ENCODE peak calls at places on chromosomes 6 and 20, in seven cellular contexts. One of them, this sample, is unnamed.

GRCh38 chr20:46923550-46923949 is 28.9 kb downstream of the EYA2 start:
- DNase-seq in DMS 273 treated with DMSO at 0.1 percent for 48 hours: no peak
- DNase-seq in ELR: no peak
- DNase-seq in cardiac fibroblast: no peak
- DNase-seq in nucleus accumbens: no peak
- DNase-seq in mesothelial cell of epicardium: no peak
- DNase-seq in A172: no peak
- DNase-seq in this sample: no peak

GRCh38 chr6:107066697-107067659 is 39.0 kb downstream of the MTRES1 start:
- DNase-seq in DMS 273 treated with DMSO at 0.1 percent for 48 hours: no peak
- DNase-seq in ELR: no peak
- DNase-seq in cardiac fibroblast: no peak
- DNase-seq in nucleus accumbens: no peak
- DNase-seq in mesothelial cell of epicardium: no peak
- DNase-seq in A172: peak
- DNase-seq in this sample: no peak

GRCh38 chr6:167730441-167730840 is 96.3 kb upstream of the AFDN start:
- DNase-seq in DMS 273 treated with DMSO at 0.1 percent for 48 hours: no peak
- DNase-seq in ELR: no peak
- DNase-seq in cardiac fibroblast: no peak
- DNase-seq in nucleus accumbens: no peak
- DNase-seq in mesothelial cell of epicardium: peak
- DNase-seq in A172: no peak
- DNase-seq in this sample: no peak

GRCh38 chr6:149334682-149335160 is 17.2 kb downstream of the TAB2 start:
- DNase-seq in DMS 273 treated with DMSO at 0.1 percent for 48 hours: no peak
- DNase-seq in ELR: peak
- DNase-seq in cardiac fibroblast: peak
- DNase-seq in nucleus accumbens: no peak
- DNase-seq in mesothelial cell of epicardium: no peak
- DNase-seq in A172: peak
- DNase-seq in this sample: no peak

GRCh38 chr6:40538556-40538955 is 48.6 kb downstream of the LRFN2 start:
- DNase-seq in DMS 273 treated with DMSO at 0.1 percent for 48 hours: no peak
- DNase-seq in ELR: no peak
- DNase-seq in cardiac fibroblast: no peak
- DNase-seq in nucleus accumbens: no peak
- DNase-seq in mesothelial cell of epicardium: no peak
- DNase-seq in A172: no peak
- DNase-seq in this sample: no peak

GRCh38 chr6:164154588-164154987 is 740.1 kb downstream of the QKI start:
- DNase-seq in DMS 273 treated with DMSO at 0.1 percent for 48 hours: no peak
- DNase-seq in ELR: no peak
- DNase-seq in cardiac fibroblast: no peak
- DNase-seq in nucleus accumbens: no peak
- DNase-seq in mesothelial cell of epicardium: no peak
- DNase-seq in A172: no peak
- DNase-seq in this sample: no peak

GRCh38 chr6:25713802-25714201 is 40.7 kb upstream of the SLC17A4 start:
- DNase-seq in DMS 273 treated with DMSO at 0.1 percent for 48 hours: no peak
- DNase-seq in ELR: no peak
- DNase-seq in cardiac fibroblast: peak
- DNase-seq in nucleus accumbens: no peak
- DNase-seq in mesothelial cell of epicardium: no peak
- DNase-seq in A172: no peak
- DNase-seq in this sample: no peak

GRCh38 chr6:90374201-90374600 is 77.6 kb upstream of the BACH2 start:
- DNase-seq in DMS 273 treated with DMSO at 0.1 percent for 48 hours: no peak
- DNase-seq in ELR: no peak
- DNase-seq in cardiac fibroblast: no peak
- DNase-seq in nucleus accumbens: no peak
- DNase-seq in mesothelial cell of epicardium: no peak
- DNase-seq in A172: no peak
- DNase-seq in this sample: no peak

GRCh38 chr6:126228001-126228791 is 111.7 kb upstream of the CENPW start:
- DNase-seq in DMS 273 treated with DMSO at 0.1 percent for 48 hours: no peak
- DNase-seq in ELR: no peak
- DNase-seq in cardiac fibroblast: no peak
- DNase-seq in nucleus accumbens: no peak
- DNase-seq in mesothelial cell of epicardium: no peak
- DNase-seq in A172: no peak
- DNase-seq in this sample: no peak

GRCh38 chr20:48680650-48681049 is 147.1 kb downstream of the PREX1 start:
- DNase-seq in DMS 273 treated with DMSO at 0.1 percent for 48 hours: no peak
- DNase-seq in ELR: no peak
- DNase-seq in cardiac fibroblast: no peak
- DNase-seq in nucleus accumbens: no peak
- DNase-seq in mesothelial cell of epicardium: no peak
- DNase-seq in A172: no peak
- DNase-seq in this sample: no peak

GRCh38 chr6:11069760-11070159 is 23.9 kb upstream of the SMIM13 start:
- DNase-seq in DMS 273 treated with DMSO at 0.1 percent for 48 hours: no peak
- DNase-seq in ELR: peak
- DNase-seq in cardiac fibroblast: no peak
- DNase-seq in nucleus accumbens: no peak
- DNase-seq in mesothelial cell of epicardium: no peak
- DNase-seq in A172: peak
- DNase-seq in this sample: no peak

GRCh38 chr20:62488470-62488869 is 12.7 kb upstream of the GATA5 start:
- DNase-seq in DMS 273 treated with DMSO at 0.1 percent for 48 hours: no peak
- DNase-seq in ELR: no peak
- DNase-seq in cardiac fibroblast: no peak
- DNase-seq in nucleus accumbens: no peak
- DNase-seq in mesothelial cell of epicardium: no peak
- DNase-seq in A172: no peak
- DNase-seq in this sample: no peak

GRCh38 chr6:87483929-87484328 is 11.2 kb downstream of the SLC35A1 start:
- DNase-seq in DMS 273 treated with DMSO at 0.1 percent for 48 hours: no peak
- DNase-seq in ELR: peak
- DNase-seq in cardiac fibroblast: peak
- DNase-seq in nucleus accumbens: no peak
- DNase-seq in mesothelial cell of epicardium: no peak
- DNase-seq in A172: peak
- DNase-seq in this sample: no peak

GRCh38 chr6:29757701-29758293 is 34.6 kb downstream of the HLA-F start:
- DNase-seq in DMS 273 treated with DMSO at 0.1 percent for 48 hours: no peak
- DNase-seq in ELR: no peak
- DNase-seq in cardiac fibroblast: no peak
- DNase-seq in nucleus accumbens: no peak
- DNase-seq in mesothelial cell of epicardium: no peak
- DNase-seq in A172: no peak
- DNase-seq in this sample: no peak

GRCh38 chr6:113591896-113592827 is 265.0 kb upstream of the MARCKS start:
- DNase-seq in DMS 273 treated with DMSO at 0.1 percent for 48 hours: no peak
- DNase-seq in ELR: peak
- DNase-seq in cardiac fibroblast: peak
- DNase-seq in nucleus accumbens: no peak
- DNase-seq in mesothelial cell of epicardium: no peak
- DNase-seq in A172: peak
- DNase-seq in this sample: no peak

GRCh38 chr20:57332105-57333089 is 2.8 kb downstream of the SPO11 start:
- DNase-seq in DMS 273 treated with DMSO at 0.1 percent for 48 hours: no peak
- DNase-seq in ELR: no peak
- DNase-seq in cardiac fibroblast: no peak
- DNase-seq in nucleus accumbens: no peak
- DNase-seq in mesothelial cell of epicardium: no peak
- DNase-seq in A172: no peak
- DNase-seq in this sample: no peak